ENCODE peak calls at places on chromosome 14, in four cellular contexts. W, I, J and S are unnamed samples.

GRCh38 chr14:76922599-76922998 is 96.4 kb downstream of the LRRC74A start:
- DNase-seq in J (no peak), W (no peak), I (no peak), S (no peak)

GRCh38 chr14:61244051-61244450 is 37.1 kb downstream of the TMEM30B start:
- DNase-seq in I (no peak), W (no peak), J (no peak), S (no peak)

GRCh38 chr14:76924363-76925151 is 98.3 kb downstream of the LRRC74A start:
- DNase-seq in J (no peak), I (no peak), W (no peak), S (no peak)

GRCh38 chr14:70186826-70187483 is 1.8 kb downstream of the SLC8A3 start:
- DNase-seq in W (no peak), J (no peak), I (no peak), S (no peak)

GRCh38 chr14:75229923-75230792 is 48.5 kb upstream of the FOS start:
- DNase-seq in I (no peak), W (no peak), J (peak; percentile 72), S (no peak)

GRCh38 chr14:102908766-102909455 is 13.6 kb upstream of the AMN start:
- DNase-seq in W (no peak), J (no peak), I (no peak), S (no peak)

GRCh38 chr14:102784892-102785597 is 7.8 kb downstream of the TRAF3 start:
- DNase-seq in I (no peak), J (no peak), W (no peak), S (no peak)

GRCh38 chr14:51650721-51651387 is 856 bp upstream of the FRMD6 start:
- DNase-seq in W (no peak), J (no peak), I (peak; percentile 87), S (no peak)

GRCh38 chr14:51442513-51443175 is 202.6 kb downstream of the TMX1 start:
- DNase-seq in W (peak; percentile 88), I (no peak), J (no peak), S (peak; percentile 94)

GRCh38 chr14:57578427-57579220 is 85.0 kb upstream of the CCDC198 start:
- DNase-seq in I (no peak), J (no peak), W (no peak), S (no peak)

GRCh38 chr14:52974406-52974805 is 23.6 kb upstream of the FERMT2 start:
- DNase-seq in J (no peak), I (no peak), W (no peak), S (no peak)

DNA sequence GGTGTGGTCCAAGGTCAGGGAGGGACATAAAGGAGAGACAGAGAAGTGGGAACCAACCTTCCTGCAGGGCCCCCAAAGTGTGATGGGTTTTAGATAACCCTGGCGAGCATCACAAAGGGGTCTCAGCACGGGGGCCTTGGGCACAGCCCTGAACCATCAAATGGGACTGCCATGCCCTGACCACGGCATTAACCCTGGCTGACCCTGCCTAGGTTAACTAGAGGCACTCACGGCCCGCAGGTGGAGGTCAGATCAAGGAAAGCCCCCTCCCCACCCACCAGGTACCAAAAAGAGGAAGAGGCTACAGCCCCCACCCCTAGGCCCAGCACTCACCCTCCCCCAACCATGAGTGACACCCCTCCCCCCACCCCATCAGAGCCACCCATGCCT is 42.4 kb downstream of the CCNK start:
- DNase-seq in I (no peak), W (no peak), J (no peak), S (no peak)
- H3K4me3 ChIP-seq in I (no peak overlapping the region), W (no peak overlapping the region), J (no peak overlapping the region), S (no peak overlapping the region)

DNA sequence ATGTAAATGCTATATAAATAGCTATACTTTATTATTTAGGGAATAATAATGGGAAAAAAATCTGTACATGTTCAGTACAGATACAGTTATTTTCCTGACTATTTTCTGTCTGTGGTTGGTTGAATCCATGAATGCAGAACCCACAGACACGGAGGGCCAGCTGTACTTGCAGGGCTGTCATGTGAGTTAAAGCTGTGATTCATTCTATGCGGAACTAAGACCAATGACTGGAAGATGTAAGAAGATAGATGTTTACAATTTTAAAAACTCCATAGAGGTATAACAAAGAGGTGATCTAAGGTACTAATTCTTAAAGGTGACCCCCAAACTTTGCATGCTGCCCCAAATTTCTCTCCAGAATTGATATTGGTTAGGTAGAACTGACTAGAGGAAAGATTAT is 14.6 kb downstream of the PCNX4 start:
- DNase-seq in J (no peak), I (no peak), W (no peak), S (no peak)
- H3K4me3 ChIP-seq in J (no peak overlapping the region), I (no peak overlapping the region), W (no peak overlapping the region), S (no peak overlapping the region)

GRCh38 chr14:36167431-36167830 is 9.1 kb downstream of the PTCSC3 start:
- DNase-seq in I (no peak), J (no peak), W (no peak), S (no peak)

GRCh38 chr14:36163451-36163850 is 13.1 kb downstream of the PTCSC3 start:
- DNase-seq in I (no peak), W (no peak), J (no peak), S (no peak)

GRCh38 chr14:36162267-36162666 is 14.3 kb downstream of the PTCSC3 start:
- DNase-seq in W (no peak), J (no peak), I (no peak), S (no peak)

DNA sequence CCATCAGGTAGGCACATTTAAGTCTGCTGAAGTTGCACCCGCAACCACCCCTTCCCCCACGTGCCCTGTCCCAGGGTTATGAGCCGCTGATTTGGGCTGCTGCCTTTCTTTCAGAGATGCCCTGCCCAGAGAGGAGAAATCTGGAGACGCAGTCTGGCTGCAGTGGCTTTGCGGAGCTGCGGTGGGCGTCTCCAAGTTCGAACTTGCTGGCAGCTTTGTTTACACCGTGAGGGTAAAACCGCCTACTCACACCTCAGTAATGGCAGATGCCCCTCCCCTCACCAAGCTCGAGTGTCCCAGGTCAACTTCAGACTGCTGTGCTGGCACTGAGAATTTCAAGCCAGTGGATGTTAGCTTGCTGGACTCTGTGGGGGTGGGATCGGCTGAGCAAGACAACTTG is 14.7 kb downstream of the PTCSC3 start:
- DNase-seq in I (no peak), J (no peak), W (no peak), S (no peak)
- H3K4me3 ChIP-seq in I (no peak overlapping the region), J (no peak overlapping the region), W (no peak overlapping the region), S (no peak overlapping the region)

GRCh38 chr14:37586783-37587428 is 8.1 kb downstream of the FOXA1 start:
- DNase-seq in I (no peak), J (no peak), W (no peak), S (no peak)
- H3K4me3 ChIP-seq in I (no peak overlapping the region), J (no peak overlapping the region), W (no peak overlapping the region), S (no peak overlapping the region)

GRCh38 chr14:20434701-20435453 is 1.1 kb downstream of the KLHL33 start:
- DNase-seq in W (no peak), J (no peak), I (peak; percentile 76), S (no peak)
- H3K4me3 ChIP-seq in W (no peak overlapping the region), J (no peak overlapping the region), I (no peak overlapping the region), S (peak overlapping the region; percentile 20)

GRCh38 chr14:92520102-92520651 is 6.6 kb downstream of the RIN3 start:
- DNase-seq in J (no peak), I (no peak), W (no peak), S (no peak)

GRCh38 chr14:92523752-92524151 is 10.2 kb downstream of the RIN3 start:
- DNase-seq in J (no peak), I (no peak), W (no peak), S (no peak)

GRCh38 chr14:92519246-92520101 is 5.9 kb downstream of the RIN3 start:
- DNase-seq in J (no peak), I (no peak), W (no peak), S (no peak)

GRCh38 chr14:92517761-92518160 is 4.2 kb downstream of the RIN3 start:
- DNase-seq in I (no peak), J (no peak), W (no peak), S (no peak)

DNA sequence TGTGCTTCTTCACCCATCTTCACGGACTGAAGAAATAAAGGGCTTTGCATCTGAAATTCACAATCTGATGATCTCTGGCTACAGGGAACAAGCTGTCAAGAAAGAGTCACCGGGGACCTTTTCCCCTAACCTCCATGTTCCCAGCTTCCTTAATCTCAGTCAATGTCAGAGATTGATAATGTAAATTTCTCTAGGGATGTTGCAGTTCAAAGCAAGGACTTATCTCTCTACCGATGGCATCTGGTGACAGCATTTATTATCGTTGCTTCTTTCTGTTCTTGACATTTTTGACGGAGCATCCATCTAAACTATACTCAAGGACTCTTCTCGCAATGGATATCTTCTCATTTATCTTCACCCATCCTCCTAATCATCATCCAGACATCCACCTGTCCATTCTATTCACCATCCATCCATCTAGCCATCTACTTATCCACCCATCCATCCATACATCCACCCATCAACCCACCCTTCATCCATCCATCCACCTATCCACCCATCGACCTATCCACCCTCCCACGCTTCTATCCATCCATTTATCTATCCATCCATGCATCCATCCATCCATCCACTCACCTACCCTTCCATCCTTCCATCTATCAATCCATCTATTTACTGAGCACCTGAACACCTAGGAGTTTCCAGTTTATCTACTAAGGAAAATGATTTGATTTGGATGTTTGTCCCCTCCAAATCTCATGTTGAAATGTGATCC is 7.3 kb downstream of the RIN3 start:
- DNase-seq in W (no peak), I (no peak), J (no peak), S (no peak)
- H3K4me3 ChIP-seq in W (no peak overlapping the region), I (no peak overlapping the region), J (no peak overlapping the region), S (no peak overlapping the region)